ENCODE peak calls at places on chromosomes 4 and X, in six cellular contexts. V is DND-41; E is neural progenitor cell; G is lower lobe of right lung; L is CD8-positive, alpha-beta memory T cell; A is SK-N-SH. F is an unnamed sample. For H3K4me1, the result is how much of the 10 kb centered on the place peaks cover.

GRCh38 chrX:40199704-40200103 is 101.9 kb upstream of the BCOR start:
- DNase-seq in G (no peak), V (no peak), L (no peak), E (no peak), A (no peak), F (no peak)

GRCh38 chr4:1058198-1058996 is 47.0 kb downstream of the FGFRL1 start:
- DNase-seq in G (no peak), L (no peak), A (no peak), V (no peak), E (no peak), F (peak)

GRCh38 chrX:148867596-148867995 is 367.2 kb downstream of the AFF2 start:
- DNase-seq in A (no peak), G (no peak), E (no peak), L (no peak), V (no peak), F (no peak)

GRCh38 chr4:120865985-120866384 is 56.5 kb downstream of the PRDM5 start:
- DNase-seq in A (no peak), L (no peak), E (peak), V (no peak), G (no peak), F (no peak)

GRCh38 chr4:119210760-119211159 is 1.8 kb upstream of the USP53 start:
- DNase-seq in L (no peak), A (no peak), G (no peak), V (no peak), E (no peak), F (no peak)

GRCh38 chr4:6109842-6110560 is 90.3 kb downstream of the JAKMIP1 start:
- DNase-seq in V (no peak), A (no peak), L (no peak), G (no peak), E (peak), F (no peak)

GRCh38 chr4:67549123-67549522 is 3.8 kb upstream of the CENPC start:
- DNase-seq in L (peak), V (no peak), E (no peak), A (peak), G (no peak), F (no peak)

GRCh38 chr4:121041307-121042090 is 30.8 kb downstream of the NDNF start:
- DNase-seq in L (peak), G (no peak), V (peak), E (no peak), A (no peak), F (no peak)

GRCh38 chrX:141469469-141469868 is 115.1 kb downstream of the SPANXA1 start:
- DNase-seq in G (no peak), V (no peak), A (no peak), L (no peak), E (no peak), F (no peak)

GRCh38 chrX:56978172-56978571 is 17.2 kb downstream of the SPIN3 start:
- DNase-seq in G (no peak), L (peak), E (peak), V (peak), A (peak), F (no peak)

GRCh38 chr4:173769568-173769967 is 239.5 kb upstream of the HAND2 start:
- DNase-seq in A (no peak), L (no peak), G (no peak), E (no peak), V (no peak), F (no peak)

GRCh38 chr4:187380181-187380581 is 615.4 kb upstream of the ZFP42 start:
- DNase-seq in A (no peak), L (no peak), V (no peak), G (peak), E (peak), F (peak)

GRCh38 chr4:3652586-3652985 is 113.6 kb upstream of the ADRA2C start:
- DNase-seq in L (no peak), V (no peak), A (no peak), E (no peak), G (no peak), F (no peak)

GRCh38 chr4:74794341-74794801 is at the start of gene BTC:
- DNase-seq in V (no peak), A (peak), E (peak), G (peak), L (no peak), F (peak)

GRCh38 chr4:101348367-101348827 is 1.1 kb upstream of the PPP3CA start:
- DNase-seq in G (no peak), V (no peak), A (no peak), L (no peak), E (no peak), F (no peak)

GRCh38 chr4:183165371-183165770 is 66.3 kb downstream of the WWC2 start:
- DNase-seq in E (no peak), G (no peak), A (no peak), V (no peak), L (no peak), F (no peak)

GRCh38 chr4:61194601-61195000 is 5.5 kb upstream of the ADGRL3 start:
- DNase-seq in E (no peak), A (no peak), V (no peak), L (no peak), G (no peak), F (no peak)

GRCh38 chr4:187209921-187210613 is 486.4 kb upstream of the FAT1 start:
- DNase-seq in V (no peak), A (no peak), G (no peak), L (no peak), E (no peak), F (no peak)

GRCh38 chrX:34560180-34560579 is 96.9 kb downstream of the TMEM47 start:
- DNase-seq in V (no peak), G (no peak), L (no peak), E (no peak), A (no peak), F (no peak)

GRCh38 chr4:121876976-121877773 is 6.9 kb upstream of the BBS7 start:
- DNase-seq in L (no peak), A (no peak), E (peak), V (no peak), G (no peak), F (no peak)

GRCh38 chr4:148095346-148095923 is 346.8 kb downstream of the NR3C2 start:
- DNase-seq in E (no peak), A (no peak), L (no peak), V (no peak), G (no peak), F (no peak)

GRCh38 chr4:84648863-84649647 is 66.1 kb downstream of the CDS1 start:
- DNase-seq in A (no peak), L (no peak), G (no peak), E (no peak), V (no peak), F (peak)

GRCh38 chr4:76851375-76851774 is 46.6 kb downstream of the SOWAHB start:
- DNase-seq in V (no peak), G (no peak), A (no peak), L (no peak), E (no peak), F (no peak)

GRCh38 chr4:40200881-40201797 is 4.3 kb downstream of the RHOH start:
- DNase-seq in V (no peak), G (no peak), A (peak), L (no peak), E (no peak), F (no peak)

GRCh38 chrX:95764972-95765451 is 919.6 kb upstream of the DIAPH2 start:
- DNase-seq in A (peak), E (peak), V (no peak), L (no peak), G (no peak), F (no peak)

GRCh38 chrX:49171752-49172279 is at the start of gene PLP2:
- DNase-seq in V (peak), G (peak), E (peak), A (peak), L (peak), F (peak)

GRCh38 chr4:45621926-45622325 is 501.9 kb downstream of the GABRG1 start:
- DNase-seq in A (no peak), G (no peak), V (no peak), L (no peak), E (no peak), F (no peak)

GRCh38 chr4:149160370-149160769 is 655.3 kb downstream of the IQCM start:
- DNase-seq in A (no peak), L (no peak), E (no peak), G (no peak), V (no peak), F (no peak)

GRCh38 chrX:14698770-14699169 is 169.4 kb downstream of the GLRA2 start:
- DNase-seq in A (no peak), V (no peak), L (no peak), G (no peak), E (no peak), F (no peak)

GRCh38 chrX:67563469-67564448 is 19.9 kb downstream of the AR start:
- DNase-seq in E (no peak), V (no peak), L (no peak), G (no peak), A (no peak), F (no peak)

GRCh38 chr4:28256295-28256694 is 1395.7 kb downstream of the STIM2 start:
- DNase-seq in E (no peak), G (no peak), A (no peak), V (no peak), L (no peak), F (no peak)

GRCh38 chr4:28254003-28254402 is 1393.4 kb downstream of the STIM2 start:
- DNase-seq in E (no peak), G (no peak), L (no peak), A (no peak), V (no peak), F (peak)

GRCh38 chr4:28259951-28260350 is 1399.3 kb downstream of the STIM2 start:
- DNase-seq in L (no peak), G (no peak), A (no peak), E (no peak), V (no peak), F (no peak)
- H3K27ac ChIP-seq in L (no peak), G (no peak), A (no peak), E (no peak), V (no peak), F (no peak)

GRCh38 chr4:26075588-26075987 is 161.6 kb downstream of the SMIM20 start:
- DNase-seq in E (no peak), V (no peak), L (no peak), G (no peak), A (no peak), F (no peak)
- H3K4me1 ChIP-seq in E (under half), V (under half), L (under half), G (under half), A (under half), F (under half)

GRCh38 chr4:128916832-128917231 is 107.3 kb downstream of the JADE1 start:
- DNase-seq in V (no peak), E (no peak), G (peak), A (no peak), L (no peak), F (no peak)

GRCh38 chr4:128915544-128915943 is 106.0 kb downstream of the JADE1 start:
- DNase-seq in V (no peak), E (no peak), G (no peak), A (no peak), L (no peak), F (no peak)

GRCh38 chr4:128921954-128922353 is 112.5 kb downstream of the JADE1 start:
- DNase-seq in V (no peak), A (no peak), G (no peak), L (no peak), E (no peak), F (no peak)

GRCh38 chr4:128913228-128913627 is 103.7 kb downstream of the JADE1 start:
- DNase-seq in A (no peak), E (no peak), L (no peak), G (no peak), V (no peak), F (no peak)

GRCh38 chr4:128917781-128918180 is 108.3 kb downstream of the JADE1 start:
- DNase-seq in A (no peak), G (no peak), V (peak), L (peak), E (no peak), F (no peak)
- H3K4me3 ChIP-seq in A (no peak), G (no peak), V (no peak), L (no peak), E (no peak), F (no peak)

GRCh38 chr4:156420557-156420956 is 466.9 kb upstream of the CTSO start:
- DNase-seq in V (no peak), A (no peak), E (no peak), G (no peak), L (no peak), F (no peak)

GRCh38 chr4:156419080-156419638 is 465.5 kb upstream of the CTSO start:
- DNase-seq in G (no peak), V (no peak), A (no peak), L (no peak), E (no peak), F (no peak)

DNA sequence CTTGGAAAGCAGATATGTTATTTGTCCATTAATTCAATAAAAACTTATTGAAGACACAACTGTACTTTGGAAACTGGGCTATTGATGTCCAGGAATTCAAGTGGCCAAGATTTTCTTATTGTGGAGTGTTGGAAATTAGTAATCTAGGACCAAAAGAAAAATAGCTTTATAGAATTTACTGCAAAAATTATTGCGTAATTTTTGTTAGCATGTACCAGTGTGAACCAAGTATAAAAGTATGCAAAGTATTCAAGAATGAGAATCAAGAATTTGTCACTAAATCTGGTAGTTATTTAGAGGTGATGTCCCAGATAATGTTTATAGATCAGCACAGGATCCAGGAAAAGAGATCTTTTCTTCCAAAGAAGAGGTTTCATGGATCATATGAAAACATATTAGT is 468.9 kb upstream of the CTSO start:
- DNase-seq in G (no peak), A (no peak), L (no peak), E (no peak), V (no peak), F (no peak)
- H3K27ac ChIP-seq in G (no peak), A (no peak), L (no peak), E (no peak), V (no peak), F (no peak)